ENCODE peak calls at places on chromosomes 12 and 14, in nine cellular contexts. C, V, Y, N, O, S, E, T and K are unnamed samples.
A peak's percentile ranks its signal among the peaks of the same experiment; 100 is the strongest.

GRCh38 chr12:22268406-22268805 is 66.1 kb downstream of the ST8SIA1 start:
- DNase-seq in C (no peak), V (no peak), Y (no peak), N (no peak), O (no peak), S (no peak), E (no peak), T (no peak), K (no peak)

GRCh38 chr12:114770323-114770722 is 86.3 kb upstream of the TBX3 start:
- DNase-seq in C (no peak), V (no peak), Y (no peak), N (no peak), O (no peak), S (no peak), E (peak; percentile 71), T (no peak), K (no peak)

GRCh38 chr12:60172696-60173095 is 576.9 kb downstream of the SLC16A7 start:
- DNase-seq in C (no peak), V (no peak), Y (no peak), N (no peak), O (no peak), S (no peak), E (no peak), T (no peak), K (no peak)

GRCh38 chr14:23154876-23155587 is 28.4 kb downstream of the SLC7A8 start:
- DNase-seq in C (peak; percentile 54), V (peak; percentile 84), Y (peak; percentile 94), N (peak; percentile 72), O (no peak), S (peak; percentile 78), E (no peak), T (peak; percentile 64), K (no peak)

GRCh38 chr12:62995097-62995496 is 60.1 kb upstream of the PPM1H start:
- DNase-seq in C (no peak), V (no peak), Y (no peak), N (no peak), O (no peak), S (no peak), E (no peak), T (peak; percentile 47), K (no peak)

GRCh38 chr14:75877292-75877691 is 104.5 kb downstream of the TGFB3 start:
- DNase-seq in C (no peak), V (peak; percentile 95), Y (no peak), N (no peak), O (no peak), S (peak; percentile 67), E (no peak), T (no peak), K (no peak)

GRCh38 chr14:48575772-48576171 is 900.4 kb upstream of the MDGA2 start:
- DNase-seq in C (no peak), V (no peak), Y (no peak), N (no peak), O (no peak), S (no peak), E (no peak), T (no peak), K (no peak)

GRCh38 chr12:109004022-109004421 is 16.8 kb downstream of the SVOP start:
- DNase-seq in C (no peak), V (no peak), Y (no peak), N (no peak), O (no peak), S (no peak), E (no peak), T (no peak), K (no peak)

GRCh38 chr12:6201199-6201608 is 1.0 kb downstream of the CD9 start:
- DNase-seq in C (peak; percentile 85), V (no peak), Y (no peak), N (no peak), O (no peak), S (no peak), E (no peak), T (peak; percentile 35), K (no peak)

GRCh38 chr14:24430143-24430681 is 458 bp downstream of the KHNYN start:
- DNase-seq in C (peak; percentile 81), V (peak; percentile 77), Y (peak; percentile 79), N (peak; percentile 70), O (no peak), S (peak; percentile 16), E (peak; percentile 71), T (peak; percentile 76), K (peak; percentile 69)

GRCh38 chr12:94534761-94535613 is 75.3 kb upstream of the CEP83 start:
- DNase-seq in C (no peak), V (no peak), Y (no peak), N (no peak), O (no peak), S (no peak), E (no peak), T (peak; percentile 70), K (peak; percentile 43)

GRCh38 chr12:44240186-44240585 is 404.3 kb downstream of the TMEM117 start:
- DNase-seq in C (no peak), V (no peak), Y (no peak), N (no peak), O (no peak), S (no peak), E (no peak), T (no peak), K (no peak)

GRCh38 chr14:72652179-72652578 is 241.7 kb downstream of the DPF3 start:
- DNase-seq in C (no peak), V (peak; percentile 76), Y (no peak), N (no peak), O (no peak), S (no peak), E (no peak), T (no peak), K (no peak)

GRCh38 chr14:26598081-26598671 is 343 bp upstream of the NOVA1 start:
- DNase-seq in C (peak; percentile 89), V (peak; percentile 90), Y (peak; percentile 84), N (peak; percentile 88), O (no peak), S (no peak), E (peak; percentile 77), T (peak; percentile 97), K (peak; percentile 93)

GRCh38 chr14:98210045-98210678 is 1061.8 kb downstream of the BCL11B start:
- DNase-seq in C (no peak), V (peak; percentile 2), Y (no peak), N (no peak), O (no peak), S (no peak), E (no peak), T (no peak), K (no peak)

GRCh38 chr14:80942158-80942738 is 710 bp upstream of the CEP128 start:
- DNase-seq in C (no peak), V (no peak), Y (no peak), N (no peak), O (no peak), S (no peak), E (no peak), T (no peak), K (no peak)

GRCh38 chr12:105428793-105429192 is 98.3 kb downstream of the C12orf75 start:
- DNase-seq in C (no peak), V (no peak), Y (no peak), N (no peak), O (no peak), S (no peak), E (no peak), T (no peak), K (no peak)

GRCh38 chr12:105425263-105426174 is 95.0 kb downstream of the C12orf75 start:
- DNase-seq in C (no peak), V (no peak), Y (no peak), N (no peak), O (no peak), S (no peak), E (no peak), T (no peak), K (no peak)

GRCh38 chr12:105431537-105431936 is 101.0 kb downstream of the C12orf75 start:
- DNase-seq in C (no peak), V (no peak), Y (no peak), N (no peak), O (no peak), S (no peak), E (no peak), T (no peak), K (no peak)

GRCh38 chr12:105426766-105427165 is 96.3 kb downstream of the C12orf75 start:
- DNase-seq in C (no peak), V (no peak), Y (no peak), N (no peak), O (no peak), S (no peak), E (no peak), T (no peak), K (no peak)

GRCh38 chr12:105427883-105428282 is 97.4 kb downstream of the C12orf75 start:
- DNase-seq in C (no peak), V (peak; percentile 34), Y (no peak), N (no peak), O (no peak), S (no peak), E (no peak), T (no peak), K (no peak)
- TF ChIP-seq CTCF in C (no peak), V (peak; percentile 40), Y (no peak), N (no peak), O (peak; percentile 34), S (peak; percentile 36), E (no peak), T (peak; percentile 16), K (no peak)

DNA sequence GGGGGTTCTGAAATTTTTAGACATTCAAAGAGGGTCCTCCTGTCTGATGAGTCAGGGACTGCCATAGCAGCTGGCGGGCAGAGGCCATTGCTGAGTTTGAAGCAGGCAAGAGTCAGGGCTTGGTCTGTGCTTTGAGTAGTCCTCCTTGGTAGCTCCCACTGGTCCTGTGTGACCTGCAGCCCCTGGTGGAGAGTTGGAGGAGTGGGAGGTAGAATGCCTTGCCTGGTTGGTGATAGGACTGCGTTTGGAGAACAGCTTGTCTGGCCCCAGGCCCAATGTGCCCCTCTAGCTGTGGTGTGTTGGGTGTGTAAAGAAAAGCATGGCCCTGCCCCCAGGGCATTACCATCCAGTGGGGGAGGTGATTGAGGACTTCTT is 116.7 kb downstream of the BEGAIN start:
- DNase-seq in C (no peak), V (no peak), Y (no peak), N (no peak), O (no peak), S (no peak), E (no peak), T (no peak), K (no peak)
- TF ChIP-seq CTCF in C (no peak), V (no peak), Y (no peak), N (no peak), O (no peak), S (no peak), E (no peak), T (no peak), K (no peak)

DNA sequence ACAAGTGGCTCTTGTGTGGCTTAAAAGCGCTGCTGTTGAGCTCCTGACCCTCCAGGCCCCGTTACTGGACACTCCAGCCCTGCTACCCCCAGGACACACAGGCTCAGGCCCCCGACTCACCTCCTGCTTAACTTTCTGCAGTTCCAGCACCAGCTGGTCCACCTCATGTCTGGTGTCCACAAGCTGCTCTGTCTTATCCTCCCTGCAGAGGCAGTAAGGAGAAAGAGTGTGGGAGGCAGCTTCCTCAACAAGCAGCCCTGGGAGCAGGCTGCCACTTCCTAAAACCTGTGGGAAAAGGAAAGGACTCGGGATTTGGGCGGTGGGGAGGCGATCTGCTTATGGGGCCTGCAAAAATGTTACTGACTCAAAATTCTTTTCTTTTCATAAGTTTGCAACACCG is 79.3 kb downstream of the CCDC88C start:
- DNase-seq in C (no peak), V (no peak), Y (no peak), N (no peak), O (no peak), S (no peak), E (no peak), T (no peak), K (no peak)
- TF ChIP-seq CTCF in C (no peak), V (no peak), Y (no peak), N (no peak), O (no peak), S (no peak), E (no peak), T (no peak), K (no peak)

GRCh38 chr14:30440986-30441385 is 118.0 kb upstream of the G2E3 start:
- DNase-seq in C (no peak), V (no peak), Y (no peak), N (no peak), O (no peak), S (peak; percentile 2), E (no peak), T (no peak), K (no peak)
- TF ChIP-seq CTCF in C (no peak), V (no peak), Y (no peak), N (no peak), O (no peak), S (no peak), E (no peak), T (no peak), K (no peak)